ENCODE peak calls at places on chromosome 15, in nine cellular contexts. D is fibroblast of lung, B is GM23338, P is right atrium auricular region, O is OCI-LY7, F is colonic mucosa, H is Karpas-422, T is HepG2, L is upper lobe of right lung. R is an unnamed sample.

GRCh38 chr15:31387101-31387482 is 60.5 kb downstream of the KLF13 start:
- DNase-seq in D (no peak), H (no peak), B (no peak), T (no peak), P (no peak), F (no peak), L (no peak), O (no peak), R (no peak)

GRCh38 chr15:88646951-88647350 is 8.1 kb downstream of the ISG20 start:
- DNase-seq in O (no peak), F (peak; percentile 14), H (no peak), P (no peak), L (no peak), B (no peak), T (no peak), D (no peak), R (no peak)

GRCh38 chr15:80034633-80035032 is 24.8 kb upstream of the ZFAND6 start:
- DNase-seq in T (no peak), P (no peak), L (no peak), B (no peak), O (no peak), F (no peak), D (no peak), H (no peak), R (no peak)

GRCh38 chr15:71798641-71799040 is 11.7 kb upstream of the NR2E3 start:
- DNase-seq in P (no peak), F (no peak), H (no peak), L (peak; percentile 26), D (no peak), T (no peak), O (no peak), B (no peak), R (no peak)

GRCh38 chr15:54594115-54594514 is 602.6 kb downstream of the RSL24D1 start:
- DNase-seq in T (no peak), H (no peak), D (no peak), P (no peak), B (no peak), F (no peak), O (no peak), L (no peak), R (no peak)

GRCh38 chr15:46177219-46177618 is 542.4 kb downstream of the SQOR start:
- DNase-seq in D (no peak), B (peak; percentile 12), O (no peak), H (no peak), P (no peak), T (no peak), L (no peak), F (no peak), R (no peak)

GRCh38 chr15:101250931-101251829 is 668 bp downstream of the CHSY1 start:
- DNase-seq in D (peak; percentile 50), F (peak; percentile 38), T (no peak), P (no peak), O (no peak), H (no peak), L (no peak), B (peak; percentile 87), R (no peak)

GRCh38 chr15:56948766-56949105 is 30.3 kb downstream of the TCF12 start:
- DNase-seq in D (no peak), T (no peak), P (no peak), L (no peak), O (no peak), B (no peak), F (no peak), H (no peak), R (no peak)

GRCh38 chr15:39285066-39285465 is 295.8 kb upstream of the THBS1 start:
- DNase-seq in B (no peak), F (no peak), O (no peak), T (no peak), H (no peak), P (no peak), L (no peak), D (peak; percentile 88), R (no peak)

GRCh38 chr15:32828507-32829186 is 110.8 kb downstream of the GREM1 start:
- DNase-seq in F (no peak), L (no peak), P (no peak), O (no peak), T (no peak), H (no peak), D (peak; percentile 90), B (no peak), R (no peak)

GRCh38 chr15:55267401-55268053 is 22.1 kb downstream of the RAB27A start:
- DNase-seq in O (no peak), P (no peak), H (no peak), B (no peak), D (peak; percentile 83), L (peak; percentile 75), T (no peak), F (peak; percentile 35), R (peak; percentile 45)

GRCh38 chr15:68666120-68666811 is 87.5 kb downstream of the CORO2B start:
- DNase-seq in B (peak; percentile 64), H (no peak), T (no peak), D (no peak), O (peak; percentile 65), L (no peak), F (no peak), P (no peak), R (no peak)

GRCh38 chr15:51917493-51917892 is 54.1 kb downstream of the LEO1 start:
- DNase-seq in D (peak; percentile 36), O (peak; percentile 43), H (peak; percentile 67), L (peak; percentile 65), T (peak; percentile 50), B (peak; percentile 83), P (no peak), F (no peak), R (no peak)

GRCh38 chr15:65954289-65954741 is 85.0 kb downstream of the RAB11A start:
- DNase-seq in F (no peak), L (no peak), T (no peak), D (peak; percentile 88), H (no peak), O (peak; percentile 44), P (no peak), B (peak; percentile 79), R (no peak)

GRCh38 chr15:92157666-92158298 is 235.9 kb upstream of the ST8SIA2 start:
- DNase-seq in H (no peak), T (no peak), O (no peak), P (peak; percentile 18), F (no peak), L (no peak), B (no peak), D (no peak), R (no peak)
- H3K27ac ChIP-seq in H (no peak overlapping the region), T (no peak overlapping the region), O (no peak overlapping the region), P (no peak overlapping the region), F (no peak overlapping the region), L (no peak overlapping the region), B (peak overlapping the region; percentile 60), D (no peak overlapping the region), R (no peak overlapping the region)

GRCh38 chr15:58410353-58410752 is 21.4 kb upstream of the LIPC start:
- DNase-seq in B (no peak), L (no peak), F (no peak), D (no peak), T (no peak), O (peak; percentile 65), H (no peak), P (no peak), R (no peak)
- H3K4me3 ChIP-seq in B (no peak overlapping the region), L (peak overlapping the region; percentile 19), F (no peak overlapping the region), D (peak overlapping the region; percentile 20), T (peak overlapping the region; percentile 24), O (peak overlapping the region; percentile 56), H (peak overlapping the region; percentile 13), P (peak overlapping the region; percentile 28), R (no peak overlapping the region)

GRCh38 chr15:67145307-67145610 is 79.9 kb downstream of the SMAD3 start:
- DNase-seq in B (no peak), O (no peak), F (no peak), P (no peak), L (no peak), D (no peak), H (no peak), T (no peak), R (no peak)

GRCh38 chr15:67146214-67146613 is 80.8 kb downstream of the SMAD3 start:
- DNase-seq in T (peak; percentile 68), F (peak; percentile 82), P (no peak), L (no peak), D (peak; percentile 92), B (no peak), H (no peak), O (no peak), R (no peak)

GRCh38 chr15:67143646-67144045 is 78.2 kb downstream of the SMAD3 start:
- DNase-seq in L (no peak), H (no peak), B (no peak), P (no peak), O (no peak), T (no peak), F (no peak), D (no peak), R (no peak)

GRCh38 chr15:67145710-67146109 is 80.3 kb downstream of the SMAD3 start:
- DNase-seq in O (no peak), P (no peak), B (no peak), H (no peak), D (no peak), L (no peak), T (no peak), F (no peak), R (no peak)

DNA sequence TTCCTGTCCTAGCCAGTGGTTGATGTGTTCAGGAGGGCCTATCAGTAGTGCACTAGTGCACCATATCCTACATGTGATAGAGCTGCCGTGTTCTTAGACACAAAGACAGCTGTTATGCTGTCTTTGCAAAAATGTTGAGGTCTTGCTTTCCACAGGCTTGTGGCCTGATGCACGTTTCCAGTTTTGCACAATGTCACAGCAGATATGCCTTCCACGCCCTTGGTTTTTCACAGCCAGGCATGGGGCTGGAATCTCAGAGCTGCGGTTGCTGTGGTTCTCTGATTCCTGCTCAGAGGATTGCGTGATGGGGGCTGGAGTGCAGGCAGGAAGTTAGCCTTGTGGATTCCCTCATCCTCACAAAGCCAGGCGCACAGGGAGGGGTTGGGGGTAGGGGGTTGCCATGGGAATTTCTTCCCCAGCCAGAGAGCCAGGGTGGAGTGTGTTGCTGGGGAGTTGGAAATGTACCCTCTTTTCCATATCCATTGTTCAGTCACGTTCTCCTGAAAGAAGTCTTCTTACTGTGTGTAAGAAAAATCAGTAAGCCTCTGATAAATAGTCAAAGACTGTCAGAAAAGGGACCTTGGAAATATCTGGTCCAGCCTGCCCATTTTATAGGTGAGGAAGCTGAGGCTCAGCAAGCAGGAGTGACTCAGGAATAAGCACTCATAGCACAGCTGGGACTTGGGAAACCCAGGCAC is 79.4 kb downstream of the SMAD3 start:
- DNase-seq in T (no peak), L (no peak), D (peak; percentile 98), O (no peak), B (peak; percentile 78), P (no peak), H (no peak), F (no peak), R (no peak)
- H3K4me1 ChIP-seq in T (peaks cover 90% of the 10 kb centered on the region), L (peaks cover 85% of the 10 kb centered on the region), D (peaks cover 87% of the 10 kb centered on the region), O (peaks cover 59% of the 10 kb centered on the region), B (peaks cover 70% of the 10 kb centered on the region), P (no peaks in the 10 kb centered on the region), H (no peaks in the 10 kb centered on the region), F (peaks cover 29% of the 10 kb centered on the region), R (peaks cover 57% of the 10 kb centered on the region)

DNA sequence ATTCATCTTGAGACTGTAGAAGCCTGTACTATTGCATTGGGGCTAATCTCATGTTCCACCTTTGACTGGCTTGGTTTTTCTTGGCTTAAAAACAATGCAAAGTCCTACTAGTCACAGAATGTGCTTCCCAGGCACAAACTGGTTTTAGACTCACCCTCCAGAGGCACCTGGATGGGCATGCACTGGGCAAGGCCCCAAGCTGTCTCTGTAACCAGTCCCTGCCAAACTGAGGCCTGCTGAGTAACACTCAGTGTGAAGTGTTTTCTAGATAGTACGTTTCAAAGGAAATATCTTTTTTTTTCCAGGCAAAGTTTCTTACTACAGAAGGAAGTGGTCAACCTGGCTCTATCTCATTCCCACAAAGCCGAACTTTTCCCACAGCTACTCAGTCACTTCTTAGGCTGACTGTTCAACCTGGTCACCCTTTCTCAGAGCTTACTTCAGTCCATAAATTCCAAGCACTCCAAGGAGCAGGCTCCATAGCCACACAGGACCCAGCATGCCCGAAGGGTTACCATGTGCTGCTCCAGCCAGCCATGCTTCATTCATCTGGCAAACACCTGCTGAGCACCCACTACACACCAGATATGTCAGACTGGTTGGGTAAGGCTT is 57.4 kb downstream of the NPTN start:
- DNase-seq in D (peak; percentile 89), O (no peak), T (no peak), L (peak; percentile 70), F (no peak), B (no peak), H (no peak), P (no peak), R (no peak)
- H3K27ac ChIP-seq in D (no peak overlapping the region), O (no peak overlapping the region), T (no peak overlapping the region), L (no peak overlapping the region), F (no peak overlapping the region), B (no peak overlapping the region), H (no peak overlapping the region), P (no peak overlapping the region), R (no peak overlapping the region)

R was measured in pancreas.